ENCODE peak calls at places on chromosomes 3 and 15, in four cellular contexts. V is SK-MEL-5, U is HS-5, S is ACHN. I is an unnamed sample.

GRCh38 chr15:75578948-75579908 is at the start of gene PTPN9:
- DNase-seq in V (peak), U (no peak), S (peak), I (peak)

GRCh38 chr3:99755831-99756230 is 61.8 kb upstream of the CMSS1 start:
- DNase-seq in V (no peak), U (no peak), S (no peak), I (no peak)

GRCh38 chr15:79090487-79091203 is at the start of gene RASGRF1:
- DNase-seq in V (no peak), U (no peak), S (no peak), I (peak)

GRCh38 chr15:49877871-49878511 is 241.0 kb downstream of the ATP8B4 start:
- DNase-seq in V (no peak), U (no peak), S (no peak), I (no peak)

GRCh38 chr15:31278056-31278445 is 48.6 kb upstream of the KLF13 start:
- DNase-seq in V (no peak), U (no peak), S (no peak), I (no peak)

GRCh38 chr3:53154731-53155320 is 6.2 kb upstream of the PRKCD start:
- DNase-seq in V (no peak), U (no peak), S (peak), I (no peak)

GRCh38 chr3:159732172-159733111 is 256.2 kb upstream of the IL12A start:
- DNase-seq in V (no peak), U (peak), S (peak), I (peak)

GRCh38 chr15:68576253-68577236 is 2.2 kb upstream of the CORO2B start:
- DNase-seq in V (no peak), U (no peak), S (no peak), I (no peak)

GRCh38 chr15:45326280-45326679 is 52.1 kb downstream of the GATM start:
- DNase-seq in V (peak), U (no peak), S (no peak), I (no peak)